ENCODE peak calls at places on chromosomes 16 and 17, in eight cellular contexts. O is mesendoderm, L is heart left ventricle, F is H54, X is AG08395, C is right cardiac atrium, Q is HT-29, M is B cell. I is an unnamed sample.
A peak's percentile ranks its signal among the peaks of the same experiment; 100 is the strongest.

GRCh38 chr17:72318131-72318530 is 197.3 kb downstream of the SOX9 start:
- DNase-seq in F (no peak), O (no peak), C (no peak), L (no peak), M (no peak), Q (no peak), X (no peak), I (no peak)

GRCh38 chr17:21119945-21120249 is 6.9 kb upstream of the DHRS7B start:
- DNase-seq in Q (no peak), X (no peak), L (no peak), F (no peak), C (no peak), O (no peak), M (no peak), I (no peak)

GRCh38 chr16:19437280-19437679 is 19.6 kb downstream of the TMC5 start:
- DNase-seq in M (no peak), X (no peak), C (no peak), F (no peak), Q (no peak), L (no peak), O (no peak), I (no peak)

GRCh38 chr16:4984174-4985000 is 26.3 kb downstream of the SEC14L5 start:
- DNase-seq in O (no peak), Q (no peak), F (no peak), M (no peak), X (no peak), C (no peak), L (no peak), I (no peak)

GRCh38 chr17:49696233-49696761 is 11.5 kb downstream of the SLC35B1 start:
- DNase-seq in O (no peak), L (no peak), F (no peak), C (no peak), X (no peak), M (no peak), Q (no peak), I (no peak)

GRCh38 chr17:45414997-45415881 is 17.4 kb downstream of the ARHGAP27 start:
- DNase-seq in L (no peak), M (no peak), C (peak; percentile 20), Q (peak; percentile 83), O (no peak), X (no peak), F (no peak), I (no peak)

GRCh38 chr17:8253801-8254200 is 4.7 kb downstream of the PFAS start:
- DNase-seq in F (no peak), Q (no peak), O (peak; percentile 63), C (no peak), X (no peak), L (no peak), M (no peak), I (peak; percentile 30)

GRCh38 chr17:21042434-21043295 is at the start of gene USP22:
- DNase-seq in L (no peak), F (peak; percentile 81), O (peak; percentile 64), X (peak; percentile 96), C (no peak), M (peak; percentile 92), Q (peak; percentile 28), I (no peak)

GRCh38 chr16:50246299-50247122 is 19.8 kb upstream of the ADCY7 start:
- DNase-seq in Q (no peak), O (peak; percentile 41), L (peak; percentile 75), F (no peak), X (no peak), M (peak; percentile 61), C (peak; percentile 74), I (no peak)

GRCh38 chr16:56753410-56753809 is 23.5 kb downstream of the NUP93 start:
- DNase-seq in Q (no peak), X (peak; percentile 25), L (no peak), C (no peak), O (no peak), M (no peak), F (no peak), I (no peak)

GRCh38 chr17:8109669-8110455 is 8.5 kb downstream of the ALOXE3 start:
- DNase-seq in C (peak; percentile 84), X (peak; percentile 42), M (peak; percentile 92), F (no peak), L (peak; percentile 83), Q (peak; percentile 54), O (peak; percentile 66), I (peak; percentile 35)

GRCh38 chr16:11557811-11558210 is 28.9 kb downstream of the LITAF start:
- DNase-seq in Q (no peak), C (peak; percentile 87), O (no peak), F (no peak), X (no peak), L (no peak), M (no peak), I (no peak)

GRCh38 chr17:76585649-76586593 is at the start of gene ST6GALNAC2:
- DNase-seq in O (peak; percentile 58), Q (peak; percentile 75), X (peak; percentile 54), C (peak; percentile 85), L (peak; percentile 82), F (peak; percentile 76), M (peak; percentile 73), I (peak; percentile 51)

GRCh38 chr16:1941924-1942809 is 832 bp downstream of the MSRB1 start:
- DNase-seq in C (no peak), F (no peak), Q (peak; percentile 23), L (no peak), M (no peak), O (no peak), X (no peak), I (peak; percentile 53)

GRCh38 chr16:12341966-12342365 is 365.4 kb downstream of the SNX29 start:
- DNase-seq in O (peak; percentile 12), Q (no peak), F (no peak), L (no peak), M (no peak), C (no peak), X (no peak), I (no peak)

GRCh38 chr17:79028496-79029326 is 4.7 kb downstream of the C1QTNF1 start:
- DNase-seq in L (peak; percentile 49), F (no peak), O (no peak), M (peak; percentile 8), Q (peak; percentile 22), C (peak; percentile 57), X (no peak), I (peak; percentile 62)

GRCh38 chr17:73101031-73101430 is 8.5 kb upstream of the SLC39A11 start:
- DNase-seq in X (no peak), M (no peak), C (no peak), L (no peak), O (no peak), Q (no peak), F (no peak), I (no peak)

GRCh38 chr17:63946440-63947363 is 14.6 kb upstream of the CD79B start:
- DNase-seq in F (peak; percentile 92), M (peak; percentile 91), L (no peak), X (peak; percentile 71), O (peak; percentile 47), Q (peak; percentile 48), C (peak; percentile 71), I (peak; percentile 45)

GRCh38 chr16:56608876-56609462 is 585 bp downstream of the MT2A start:
- DNase-seq in C (no peak), O (peak; percentile 55), Q (peak; percentile 25), X (no peak), F (no peak), L (no peak), M (no peak), I (peak; percentile 42)

GRCh38 chr17:71709974-71710373 is 410.8 kb upstream of the SOX9 start:
- DNase-seq in M (no peak), C (no peak), L (no peak), Q (no peak), O (no peak), X (peak; percentile 60), F (no peak), I (no peak)

GRCh38 chr17:38982858-38983746 is 15.9 kb upstream of the FBXO47 start:
- DNase-seq in L (no peak), C (no peak), M (peak; percentile 57), F (peak; percentile 38), X (peak; percentile 68), Q (peak; percentile 90), O (peak; percentile 70), I (peak; percentile 84)

GRCh38 chr17:45260204-45260783 is 1.6 kb downstream of the SPATA32 start:
- DNase-seq in F (no peak), O (no peak), X (no peak), Q (no peak), M (no peak), L (no peak), C (peak; percentile 56), I (no peak)

GRCh38 chr17:79690988-79691836 is 39.5 kb upstream of the ENPP7 start:
- DNase-seq in O (no peak), L (no peak), F (no peak), Q (no peak), C (peak; percentile 32), X (no peak), M (no peak), I (no peak)

GRCh38 chr17:31269597-31269996 is 27.4 kb downstream of the OMG start:
- DNase-seq in C (no peak), O (peak; percentile 96), M (no peak), L (no peak), F (peak; percentile 47), Q (peak; percentile 54), X (peak; percentile 92), I (peak; percentile 81)

GRCh38 chr17:9549215-9549614 is 26.4 kb downstream of the STX8 start:
- DNase-seq in X (no peak), L (no peak), Q (no peak), C (no peak), M (no peak), O (no peak), F (no peak), I (no peak)

GRCh38 chr16:68416057-68417046 is 32.0 kb downstream of the SMPD3 start:
- DNase-seq in M (no peak), X (no peak), C (no peak), F (no peak), Q (peak; percentile 86), L (no peak), O (no peak), I (no peak)

GRCh38 chr16:49011807-49012345 is 269.8 kb downstream of the CBLN1 start:
- DNase-seq in X (no peak), M (no peak), O (peak; percentile 86), F (no peak), Q (no peak), L (no peak), C (no peak), I (no peak)

GRCh38 chr16:48961546-48961945 is 320.1 kb downstream of the CBLN1 start:
- DNase-seq in Q (peak; percentile 49), M (no peak), O (no peak), F (no peak), X (no peak), L (no peak), C (no peak), I (no peak)

GRCh38 chr17:320809-321385 is 31.7 kb downstream of the RPH3AL start:
- DNase-seq in Q (peak; percentile 69), X (no peak), M (no peak), F (no peak), L (peak; percentile 66), C (no peak), O (peak; percentile 60), I (no peak)

GRCh38 chr16:66520406-66521194 is 29.3 kb downstream of the TK2 start:
- DNase-seq in F (no peak), X (no peak), Q (no peak), L (no peak), O (no peak), M (no peak), C (peak; percentile 78), I (no peak)

GRCh38 chr16:85605912-85606841 is 6.9 kb upstream of the GSE1 start:
- DNase-seq in F (no peak), Q (no peak), X (no peak), M (no peak), O (no peak), C (no peak), L (no peak), I (no peak)

GRCh38 chr16:82038941-82039340 is 3.9 kb downstream of the HSD17B2 start:
- DNase-seq in O (no peak), X (no peak), L (no peak), C (no peak), M (no peak), Q (no peak), F (no peak), I (no peak)

GRCh38 chr16:5065368-5065767 is 388 bp downstream of the C16orf89 start:
- DNase-seq in X (no peak), M (no peak), L (no peak), F (no peak), Q (no peak), C (no peak), O (no peak), I (peak; percentile 19)

GRCh38 chr17:54982399-54982798 is 13.8 kb downstream of the STXBP4 start:
- DNase-seq in F (no peak), O (no peak), C (no peak), X (no peak), M (no peak), L (no peak), Q (no peak), I (peak; percentile 87)

I was measured in cardiac fibroblast.